ENCODE peak calls at places on chromosomes 13 and 19, in eight cellular contexts. Z is ACHN; I is osteocyte; F is COR-L47; A is cardiac fibroblast; E is mammary epithelial cell; L is HFFc6; D is activated naive CD8-positive, alpha-beta T cell treated with anti-CD3 and anti-CD28 coated beads, Interleukin-2, amount 10 ng/mL, durations not matched to agents 7 days and 5 days. G is an unnamed sample.

GRCh38 chr19:35746087-35746462 is 624 bp downstream of the PSENEN start:
- DNase-seq in Z (no peak), I (no peak), F (no peak), A (no peak), E (no peak), L (no peak), D (no peak), G (no peak)

GRCh38 chr19:17401628-17402027 is 3.8 kb downstream of the BST2 start:
- DNase-seq in Z (no peak), I (no peak), F (no peak), A (no peak), E (no peak), L (no peak), D (no peak), G (no peak)

GRCh38 chr19:17753976-17754375 is 2.7 kb downstream of the FCHO1 start:
- DNase-seq in Z (no peak), I (no peak), F (no peak), A (no peak), E (no peak), L (no peak), D (no peak), G (no peak)

GRCh38 chr13:51981355-51981754 is 29.9 kb downstream of the ATP7B start:
- DNase-seq in Z (no peak), I (no peak), F (no peak), A (peak), E (no peak), L (no peak), D (no peak), G (peak)

GRCh38 chr19:40241809-40242384 is 15.4 kb upstream of the CCNP start:
- DNase-seq in Z (no peak), I (no peak), F (no peak), A (peak), E (no peak), L (no peak), D (no peak), G (no peak)

GRCh38 chr19:48918801-48919247 is 14.7 kb upstream of the DHDH start:
- DNase-seq in Z (peak), I (no peak), F (peak), A (no peak), E (no peak), L (peak), D (no peak), G (no peak)

GRCh38 chr13:23639672-23640275 is 69.6 kb downstream of the TNFRSF19 start:
- DNase-seq in Z (no peak), I (no peak), F (no peak), A (no peak), E (peak), L (no peak), D (no peak), G (no peak)

GRCh38 chr13:48750588-48751383 is 97.1 kb downstream of the CYSLTR2 start:
- DNase-seq in Z (no peak), I (no peak), F (no peak), A (peak), E (no peak), L (no peak), D (no peak), G (no peak)

GRCh38 chr13:32495429-32495828 is 43.2 kb downstream of the N4BP2L2 start:
- DNase-seq in Z (no peak), I (no peak), F (no peak), A (no peak), E (no peak), L (no peak), D (no peak), G (no peak)

GRCh38 chr19:35347171-35347929 is at the start of gene FFAR1:
- DNase-seq in Z (no peak), I (peak), F (no peak), A (no peak), E (no peak), L (no peak), D (peak), G (no peak)

GRCh38 chr13:86892330-86892729 is 778.8 kb upstream of the SLITRK5 start:
- DNase-seq in Z (no peak), I (no peak), F (no peak), A (no peak), E (no peak), L (no peak), D (no peak), G (peak)

GRCh38 chr19:33399745-33400681 is 26.5 kb downstream of the CEBPG start:
- DNase-seq in Z (no peak), I (no peak), F (no peak), A (no peak), E (no peak), L (no peak), D (peak), G (no peak)

GRCh38 chr19:54001496-54001895 is 10.1 kb downstream of the CACNG6 start:
- DNase-seq in Z (no peak), I (no peak), F (no peak), A (no peak), E (no peak), L (no peak), D (no peak), G (no peak)

GRCh38 chr19:30393046-30393445 is 20.9 kb downstream of the ZNF536 start:
- DNase-seq in Z (no peak), I (peak), F (no peak), A (no peak), E (no peak), L (no peak), D (no peak), G (no peak)

GRCh38 chr19:57664269-57665127 is 4.2 kb upstream of the ZSCAN4 start:
- DNase-seq in Z (peak), I (peak), F (no peak), A (peak), E (peak), L (peak), D (peak), G (peak)

GRCh38 chr19:46616631-46617322 is 8.1 kb downstream of the PTGIR start:
- DNase-seq in Z (peak), I (no peak), F (peak), A (peak), E (peak), L (peak), D (peak), G (peak)

GRCh38 chr13:28040977-28041376 is 52.5 kb upstream of the URAD start:
- DNase-seq in Z (no peak), I (no peak), F (no peak), A (peak), E (no peak), L (no peak), D (no peak), G (no peak)

GRCh38 chr13:111373486-111373885 is 53.0 kb downstream of the TEX29 start:
- DNase-seq in Z (no peak), I (no peak), F (no peak), A (no peak), E (no peak), L (no peak), D (no peak), G (no peak)

GRCh38 chr13:66532146-66532545 is 698.0 kb downstream of the PCDH9 start:
- DNase-seq in Z (no peak), I (no peak), F (no peak), A (peak), E (no peak), L (peak), D (no peak), G (peak)

GRCh38 chr13:51770681-51771417 is 33.1 kb downstream of the DHRS12 start:
- DNase-seq in Z (no peak), I (peak), F (no peak), A (no peak), E (no peak), L (no peak), D (no peak), G (no peak)

GRCh38 chr19:43420954-43421353 is 6.3 kb downstream of the TEX101 start:
- DNase-seq in Z (no peak), I (no peak), F (no peak), A (no peak), E (no peak), L (no peak), D (no peak), G (no peak)

GRCh38 chr13:105139380-105140285 is 1395.8 kb downstream of the EFNB2 start:
- DNase-seq in Z (no peak), I (no peak), F (peak), A (peak), E (no peak), L (peak), D (peak), G (no peak)

GRCh38 chr13:28316129-28316528 is 177.8 kb downstream of the PAN3 start:
- DNase-seq in Z (no peak), I (no peak), F (no peak), A (no peak), E (no peak), L (no peak), D (no peak), G (no peak)

GRCh38 chr13:74778087-74778486 is 643.9 kb upstream of the KLF12 start:
- DNase-seq in Z (no peak), I (no peak), F (no peak), A (no peak), E (no peak), L (no peak), D (no peak), G (no peak)

GRCh38 chr13:27393101-27393500 is 31.3 kb upstream of the GTF3A start:
- DNase-seq in Z (no peak), I (no peak), F (no peak), A (no peak), E (no peak), L (no peak), D (no peak), G (no peak)

GRCh38 chr19:14632286-14632685 is 42.4 kb downstream of the ADGRE3 start:
- DNase-seq in Z (peak), I (no peak), F (no peak), A (peak), E (peak), L (peak), D (no peak), G (peak)

GRCh38 chr13:98648676-98649075 is 71.8 kb upstream of the STK24 start:
- DNase-seq in Z (no peak), I (no peak), F (no peak), A (no peak), E (no peak), L (peak), D (no peak), G (no peak)

GRCh38 chr13:30880756-30881155 is 25.3 kb upstream of the MEDAG start:
- DNase-seq in Z (peak), I (peak), F (no peak), A (peak), E (peak), L (peak), D (no peak), G (peak)

GRCh38 chr19:14405758-14406644 is 13.1 kb downstream of the DDX39A start:
- DNase-seq in Z (peak), I (peak), F (peak), A (peak), E (peak), L (peak), D (peak), G (peak)

GRCh38 chr19:46404884-46405658 is 8.3 kb downstream of the CCDC8 start:
- DNase-seq in Z (peak), I (no peak), F (no peak), A (peak), E (no peak), L (no peak), D (no peak), G (no peak)

GRCh38 chr19:17765069-17765618 is 13.9 kb downstream of the FCHO1 start:
- DNase-seq in Z (no peak), I (no peak), F (no peak), A (no peak), E (no peak), L (no peak), D (no peak), G (peak)